ENCODE peak calls at places on chromosomes 3 and 15, in nine cellular contexts. J is activated CD4-positive, alpha-beta T cell treated with anti-CD3 and anti-CD28 coated beads for 24 hours; M is HT-29; G is C1 segment of cervical spinal cord; S is iris pigment epithelial cell; W is progenitor cell of endocrine pancreas; T is G401; C is HCT116; H is Peyer's patch. Y is an unnamed sample.

GRCh38 chr15:76993114-76993715 is 1.7 kb upstream of the PSTPIP1 start:
- DNase-seq in J (no peak), M (no peak), G (no peak), S (no peak), W (no peak), T (no peak), C (no peak), H (no peak), Y (no peak)

GRCh38 chr3:43071313-43071893 is 34.5 kb downstream of the POMGNT2 start:
- DNase-seq in J (no peak), M (peak), G (no peak), S (no peak), W (no peak), T (no peak), C (peak), H (no peak), Y (no peak)

GRCh38 chr15:41557673-41558399 is 1.2 kb upstream of the TYRO3 start:
- DNase-seq in J (peak), M (peak), G (peak), S (peak), W (peak), T (peak), C (peak), H (peak), Y (peak)

GRCh38 chr3:42747581-42747980 is 25.5 kb downstream of the CCDC13 start:
- DNase-seq in J (no peak), M (no peak), G (no peak), S (no peak), W (no peak), T (no peak), C (no peak), H (no peak), Y (no peak)

GRCh38 chr3:47578119-47578630 is 490 bp downstream of the CSPG5 start:
- DNase-seq in J (peak), M (no peak), G (peak), S (no peak), W (peak), T (peak), C (no peak), H (peak), Y (no peak)

GRCh38 chr3:170233532-170233931 is 11.3 kb downstream of the PRKCI start:
- DNase-seq in J (no peak), M (peak), G (no peak), S (peak), W (no peak), T (no peak), C (no peak), H (no peak), Y (peak)

GRCh38 chr3:121063628-121064027 is 155.6 kb downstream of the STXBP5L start:
- DNase-seq in J (no peak), M (no peak), G (no peak), S (no peak), W (no peak), T (no peak), C (no peak), H (no peak), Y (no peak)

GRCh38 chr3:197466586-197467399 is 89.0 kb downstream of the BDH1 start:
- DNase-seq in J (no peak), M (no peak), G (no peak), S (peak), W (no peak), T (peak), C (no peak), H (no peak), Y (no peak)

GRCh38 chr15:69760263-69760855 is 307.7 kb downstream of the RPLP1 start:
- DNase-seq in J (no peak), M (no peak), G (no peak), S (peak), W (no peak), T (no peak), C (no peak), H (no peak), Y (no peak)

GRCh38 chr15:25177955-25178801 is 223.4 kb downstream of the SNRPN start:
- DNase-seq in J (no peak), M (no peak), G (no peak), S (no peak), W (peak), T (no peak), C (no peak), H (peak), Y (no peak)

GRCh38 chr3:184145120-184145524 is 10.0 kb downstream of the EIF2B5 start:
- DNase-seq in J (no peak), M (peak), G (no peak), S (peak), W (no peak), T (peak), C (no peak), H (peak), Y (no peak)

GRCh38 chr15:60520041-60520824 is 41.3 kb upstream of the ICE2 start:
- DNase-seq in J (no peak), M (peak), G (no peak), S (peak), W (no peak), T (no peak), C (peak), H (no peak), Y (no peak)

GRCh38 chr3:184344579-184345350 is 7.4 kb downstream of the FAM131A start:
- DNase-seq in J (no peak), M (no peak), G (no peak), S (no peak), W (no peak), T (no peak), C (no peak), H (no peak), Y (no peak)

GRCh38 chr3:118978393-118978758 is 56.3 kb downstream of the IGSF11 start:
- DNase-seq in J (no peak), M (no peak), G (no peak), S (no peak), W (no peak), T (no peak), C (no peak), H (no peak), Y (no peak)

GRCh38 chr15:40932625-40933519 is 3.7 kb downstream of the DLL4 start:
- DNase-seq in J (no peak), M (peak), G (no peak), S (no peak), W (no peak), T (no peak), C (no peak), H (no peak), Y (no peak)

GRCh38 chr15:79475312-79475711 is 43.2 kb downstream of the MINAR1 start:
- DNase-seq in J (no peak), M (no peak), G (no peak), S (peak), W (no peak), T (no peak), C (no peak), H (no peak), Y (no peak)

GRCh38 chr3:41148446-41148845 is 50.9 kb upstream of the CTNNB1 start:
- DNase-seq in J (no peak), M (no peak), G (no peak), S (peak), W (no peak), T (peak), C (no peak), H (no peak), Y (no peak)

GRCh38 chr15:87118424-87118823 is 1038.8 kb downstream of the AGBL1 start:
- DNase-seq in J (no peak), M (no peak), G (no peak), S (no peak), W (no peak), T (no peak), C (no peak), H (no peak), Y (no peak)